ENCODE peak calls at places on chromosomes 3 and 15, in four cellular contexts. V is GM06990, D is sigmoid colon, O is ovary. H is an unnamed sample.

GRCh38 chr3:186303985-186304384 is 58.0 kb downstream of the DGKG start:
- DNase-seq in V (no peak), D (no peak), O (no peak), H (no peak)

GRCh38 chr15:65177901-65178300 is 7.2 kb downstream of the CLPX start:
- DNase-seq in V (no peak), D (no peak), O (no peak), H (no peak)

GRCh38 chr3:5136619-5137429 is 14.7 kb downstream of the ARL8B start:
- DNase-seq in V (no peak), D (no peak), O (no peak), H (no peak)

GRCh38 chr3:9260305-9260704 is 10.9 kb upstream of the SRGAP3 start:
- DNase-seq in V (no peak), D (no peak), O (no peak), H (no peak)

GRCh38 chr15:90232941-90233700 is 620 bp downstream of the CIB1 start:
- DNase-seq in V (no peak), D (peak; percentile 83), O (no peak), H (peak; percentile 90)

GRCh38 chr15:89052474-89052873 is 35.8 kb upstream of the ABHD2 start:
- DNase-seq in V (no peak), D (no peak), O (no peak), H (peak; percentile 21)

GRCh38 chr15:70892912-70893560 is 410 bp downstream of the LRRC49 start:
- DNase-seq in V (no peak), D (no peak), O (peak; percentile 49), H (peak; percentile 61)

GRCh38 chr15:69034352-69034751 is 19.9 kb downstream of the NOX5 start:
- DNase-seq in V (no peak), D (no peak), O (no peak), H (no peak)

GRCh38 chr3:66452247-66453040 is 48.4 kb downstream of the LRIG1 start:
- DNase-seq in V (no peak), D (no peak), O (peak; percentile 55), H (no peak)

GRCh38 chr3:74636981-74637380 is 22.5 kb upstream of the CNTN3 start:
- DNase-seq in V (no peak), D (no peak), O (no peak), H (no peak)
- H3K36me3 ChIP-seq in V (no peaks in the 10 kb centered on the region), D (no peaks in the 10 kb centered on the region), O (no peaks in the 10 kb centered on the region), H (no peaks in the 10 kb centered on the region)

DNA sequence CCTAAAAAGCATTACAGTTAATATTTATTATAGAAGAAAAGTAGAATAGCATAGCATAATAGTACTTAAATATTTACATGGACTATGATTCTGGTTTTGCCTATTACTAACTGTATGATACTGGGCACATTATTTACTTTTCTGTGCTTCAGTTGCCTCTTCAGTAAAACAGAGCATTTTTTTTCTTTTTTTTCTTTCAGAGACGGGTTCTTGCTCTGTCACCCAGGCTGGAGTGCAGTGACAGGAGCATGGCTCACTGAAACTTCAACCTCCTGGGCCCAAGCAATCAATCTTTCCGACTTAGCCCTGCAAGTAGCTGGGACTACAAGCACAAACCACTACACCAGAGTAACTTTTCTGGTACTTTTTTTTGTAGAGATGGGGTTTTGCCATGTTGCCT is 47.0 kb downstream of the GYG1 start:
- DNase-seq in V (no peak), D (no peak), O (no peak), H (no peak)
- H3K36me3 ChIP-seq in V (peaks cover 3% of the 10 kb centered on the region), D (peaks cover 60% of the 10 kb centered on the region), O (no peaks in the 10 kb centered on the region), H (peaks cover 73% of the 10 kb centered on the region)

DNA sequence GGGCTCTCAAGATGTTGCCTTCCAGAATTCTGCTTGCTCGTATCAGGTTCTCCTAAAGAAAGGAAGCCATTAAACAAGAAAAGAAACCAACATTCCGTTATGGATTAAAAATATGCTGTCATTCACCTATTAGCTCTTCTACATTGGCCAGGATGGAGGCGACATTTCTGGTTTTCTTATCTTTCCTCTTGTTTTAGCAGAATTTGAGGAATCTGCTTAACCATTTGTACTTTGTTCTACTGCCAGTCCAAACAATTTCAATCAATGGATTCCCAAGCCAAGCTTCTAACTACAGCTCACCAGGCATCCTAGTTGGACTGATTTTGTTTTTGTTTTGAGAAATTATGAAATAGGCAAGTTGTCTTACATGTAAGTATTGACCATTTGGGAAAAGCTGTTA is 164.6 kb upstream of the TSC22D2 start:
- DNase-seq in V (no peak), D (no peak), O (no peak), H (no peak)
- H3K36me3 ChIP-seq in V (no peaks in the 10 kb centered on the region), D (no peaks in the 10 kb centered on the region), O (no peaks in the 10 kb centered on the region), H (no peaks in the 10 kb centered on the region)

GRCh38 chr3:183277260-183277659 is 24.2 kb downstream of the B3GNT5 start:
- DNase-seq in V (no peak), D (no peak), O (no peak), H (no peak)

GRCh38 chr3:183275418-183275817 is 22.4 kb downstream of the B3GNT5 start:
- DNase-seq in V (no peak), D (no peak), O (no peak), H (no peak)

GRCh38 chr3:183272792-183273191 is 19.7 kb downstream of the B3GNT5 start:
- DNase-seq in V (no peak), D (no peak), O (no peak), H (no peak)

GRCh38 chr3:183272142-183272541 is 19.1 kb downstream of the B3GNT5 start:
- DNase-seq in V (no peak), D (no peak), O (no peak), H (no peak)

DNA sequence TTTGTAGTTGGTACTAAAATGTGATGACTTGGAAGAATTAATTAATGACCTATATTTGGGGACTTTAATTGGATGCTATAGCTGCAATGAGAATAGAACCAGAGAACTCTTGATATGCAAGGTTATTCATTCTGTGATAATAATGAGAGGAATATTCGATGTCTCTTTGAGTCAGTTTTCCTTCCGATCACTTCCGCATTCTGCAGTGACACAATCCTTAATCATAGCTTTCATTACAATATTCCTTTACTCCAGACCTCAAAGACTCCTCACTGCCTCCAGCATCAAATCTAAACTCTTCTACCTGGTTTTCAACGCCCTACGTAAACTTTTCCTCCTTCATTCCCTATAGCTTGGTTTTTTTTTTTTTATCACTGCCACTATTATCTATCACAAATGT is 21.6 kb downstream of the B3GNT5 start:
- DNase-seq in V (no peak), D (no peak), O (no peak), H (no peak)
- H3K36me3 ChIP-seq in V (no peaks in the 10 kb centered on the region), D (no peaks in the 10 kb centered on the region), O (no peaks in the 10 kb centered on the region), H (peaks cover 51% of the 10 kb centered on the region)

GRCh38 chr3:184334470-184335158 is 2.8 kb upstream of the FAM131A start:
- DNase-seq in V (no peak), D (no peak), O (no peak), H (no peak)

GRCh38 chr3:184333700-184334099 is 3.7 kb upstream of the FAM131A start:
- DNase-seq in V (no peak), D (no peak), O (no peak), H (no peak)

GRCh38 chr3:184332370-184333090 is 4.9 kb upstream of the FAM131A start:
- DNase-seq in V (no peak), D (no peak), O (no peak), H (peak; percentile 86)

GRCh38 chr3:184335291-184335660 is 2.1 kb upstream of the FAM131A start:
- DNase-seq in V (no peak), D (no peak), O (no peak), H (no peak)

DNA sequence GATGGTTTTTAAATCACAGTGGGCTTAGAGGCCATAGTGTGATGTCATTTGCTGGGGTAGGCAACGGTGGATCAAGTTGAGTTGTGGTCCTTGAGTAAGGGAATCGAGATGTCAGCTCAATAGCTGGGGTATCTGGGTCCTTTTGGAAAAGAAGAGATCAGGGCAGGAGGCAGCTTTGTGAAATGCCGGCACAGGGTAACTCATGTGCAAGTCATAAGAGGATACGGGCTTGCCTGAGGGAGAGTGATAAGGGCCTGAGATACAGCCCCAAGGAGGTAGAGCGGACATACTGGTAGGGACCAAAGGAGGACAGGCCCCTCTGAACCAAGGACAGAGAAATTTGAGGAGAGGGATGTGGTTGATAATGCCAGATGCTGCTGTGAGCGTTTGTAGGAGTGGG is 4.2 kb upstream of the FAM131A start:
- DNase-seq in V (no peak), D (no peak), O (no peak), H (no peak)
- H3K36me3 ChIP-seq in V (peaks cover 32% of the 10 kb centered on the region), D (peaks cover 72% of the 10 kb centered on the region), O (no peaks in the 10 kb centered on the region), H (peaks cover 80% of the 10 kb centered on the region)

GRCh38 chr3:14455571-14456317 is 53.3 kb downstream of the SLC6A6 start:
- DNase-seq in V (no peak), D (no peak), O (no peak), H (no peak)
- H3K36me3 ChIP-seq in V (peaks cover 19% of the 10 kb centered on the region), D (no peaks in the 10 kb centered on the region), O (no peaks in the 10 kb centered on the region), H (no peaks in the 10 kb centered on the region)

GRCh38 chr3:172581757-172582166 is 58.5 kb upstream of the TNFSF10 start:
- DNase-seq in V (peak; percentile 15), D (no peak), O (no peak), H (no peak)

GRCh38 chr3:172582712-172583111 is 59.5 kb upstream of the TNFSF10 start:
- DNase-seq in V (no peak), D (no peak), O (no peak), H (no peak)

GRCh38 chr3:172586447-172586846 is 63.2 kb upstream of the TNFSF10 start:
- DNase-seq in V (no peak), D (no peak), O (no peak), H (no peak)

GRCh38 chr3:172591171-172591605 is 68.0 kb upstream of the TNFSF10 start:
- DNase-seq in V (no peak), D (no peak), O (no peak), H (no peak)

GRCh38 chr3:172585954-172586353 is 62.7 kb upstream of the TNFSF10 start:
- DNase-seq in V (no peak), D (no peak), O (no peak), H (no peak)
- H3K36me3 ChIP-seq in V (no peaks in the 10 kb centered on the region), D (no peaks in the 10 kb centered on the region), O (no peaks in the 10 kb centered on the region), H (no peaks in the 10 kb centered on the region)

H was measured in RWPE2.